ENCODE peak calls at places on chromosomes 5 and 9, in four cellular contexts. L, J, K and W are unnamed samples. For H3K4me1, the result is how much of the 10 kb centered on the place peaks cover.

GRCh38 chr9:4297795-4298254 is 2.0 kb downstream of the GLIS3 start:
- DNase-seq in J (peak), L (peak), K (peak), W (peak)

GRCh38 chr9:108049026-108049591 is 559.5 kb upstream of the KLF4 start:
- DNase-seq in K (peak), L (no peak), J (peak), W (no peak)

GRCh38 chr5:81513982-81514381 is 120.0 kb upstream of the ACOT12 start:
- DNase-seq in L (no peak), J (no peak), K (no peak), W (peak)

GRCh38 chr5:141771562-141771961 is 89.5 kb upstream of the ARAP3 start:
- DNase-seq in L (no peak), J (no peak), K (no peak), W (no peak)

GRCh38 chr9:91342575-91342974 is 19.1 kb downstream of the AUH start:
- DNase-seq in J (no peak), L (no peak), K (no peak), W (no peak)

GRCh38 chr9:108543251-108543768 is 312.5 kb downstream of the ACTL7B start:
- DNase-seq in K (peak), J (no peak), L (peak), W (no peak)

GRCh38 chr5:181190711-181191525 is 14.1 kb downstream of the TRIM7 start:
- DNase-seq in K (peak), J (peak), L (peak), W (peak)

GRCh38 chr9:6055213-6055612 is 39.8 kb upstream of the RANBP6 start:
- DNase-seq in K (peak), J (peak), L (peak), W (peak)

GRCh38 chr5:151597749-151598148 is 6.6 kb upstream of the FAT2 start:
- DNase-seq in L (no peak), J (no peak), K (no peak), W (no peak)

GRCh38 chr5:126552614-126553013 is 42.4 kb downstream of the ALDH7A1 start:
- DNase-seq in K (no peak), J (no peak), L (no peak), W (no peak)

GRCh38 chr5:131635755-131636479 is 888 bp upstream of the RAPGEF6 start:
- DNase-seq in L (no peak), J (peak), K (peak), W (peak)

GRCh38 chr9:91885746-91886432 is 64.1 kb downstream of the ROR2 start:
- DNase-seq in J (no peak), L (no peak), K (no peak), W (no peak)

GRCh38 chr9:135718616-135719015 is 16.6 kb downstream of the KCNT1 start:
- DNase-seq in J (no peak), K (peak), L (no peak), W (no peak)

GRCh38 chr5:151678146-151678545 is 8.6 kb downstream of the SPARC start:
- DNase-seq in L (no peak), K (no peak), J (no peak), W (no peak)

GRCh38 chr5:115351356-115352195 is 55.1 kb upstream of the CCDC112 start:
- DNase-seq in L (no peak), J (no peak), K (peak), W (no peak)

GRCh38 chr9:75892168-75892901 is 1.9 kb downstream of the PCSK5 start:
- DNase-seq in K (peak), L (no peak), J (no peak), W (no peak)

GRCh38 chr9:135521608-135522095 is 412 bp downstream of the LCN1 start:
- DNase-seq in L (no peak), J (no peak), K (no peak), W (no peak)

GRCh38 chr9:83715221-83715620 is 7.5 kb upstream of the UBQLN1 start:
- DNase-seq in J (no peak), L (no peak), K (no peak), W (no peak)

GRCh38 chr5:109454726-109455505 is 45.1 kb upstream of the PJA2 start:
- DNase-seq in L (no peak), J (no peak), K (peak), W (no peak)

GRCh38 chr5:171639966-171640365 is 145.7 kb upstream of the SMIM23 start:
- DNase-seq in L (no peak), K (no peak), J (no peak), W (no peak)

GRCh38 chr5:112097768-112098167 is 321.3 kb downstream of the EPB41L4A start:
- DNase-seq in J (no peak), K (no peak), L (no peak), W (no peak)

GRCh38 chr5:5371005-5371404 is 51.5 kb upstream of the ICE1 start:
- DNase-seq in J (no peak), L (no peak), K (no peak), W (no peak)

GRCh38 chr5:141855265-141856029 is 22.8 kb downstream of the PCDH1 start:
- DNase-seq in L (no peak), K (no peak), J (no peak), W (no peak)

GRCh38 chr5:98638701-98639100 is 134.8 kb upstream of the RGMB start:
- DNase-seq in L (no peak), J (no peak), K (no peak), W (no peak)

GRCh38 chr9:98085955-98086354 is 29.4 kb downstream of the NANS start:
- DNase-seq in J (peak), L (peak), K (no peak), W (no peak)

GRCh38 chr5:124193371-124193789 is 553.1 kb downstream of the ZNF608 start:
- DNase-seq in L (no peak), J (no peak), K (peak), W (no peak)

GRCh38 chr9:110641350-110641749 is 27.2 kb upstream of the MUSK start:
- DNase-seq in K (no peak), L (no peak), J (no peak), W (no peak)

GRCh38 chr9:135213566-135213965 is 126.1 kb downstream of the OLFM1 start:
- DNase-seq in J (no peak), L (no peak), K (no peak), W (no peak)

GRCh38 chr5:94433393-94434149 is 184.8 kb downstream of the KIAA0825 start:
- DNase-seq in J (no peak), L (no peak), K (peak), W (no peak)

GRCh38 chr9:87676976-87677775 is 48.7 kb upstream of the CTSL start:
- DNase-seq in L (no peak), J (no peak), K (no peak), W (no peak)

GRCh38 chr9:2290382-2290781 is 275.2 kb downstream of the SMARCA2 start:
- DNase-seq in K (no peak), J (no peak), L (no peak), W (no peak)

GRCh38 chr5:83179966-83180365 is 102.6 kb downstream of the XRCC4 start:
- DNase-seq in L (no peak), K (no peak), J (no peak), W (no peak)

GRCh38 chr9:131264231-131264630 is 12.1 kb downstream of the FAM78A start:
- DNase-seq in K (no peak), J (peak), L (no peak), W (no peak)
- H3K9ac ChIP-seq in K (no peak), J (no peak), L (peak), W (no peak)

GRCh38 chr9:70409280-70409679 is 5.2 kb downstream of the KLF9 start:
- DNase-seq in J (no peak), K (no peak), L (no peak), W (no peak)
- H3K4me1 ChIP-seq in J (under half), K (under half), L (under half), W (under half)

GRCh38 chr5:91369480-91369879 is 13.6 kb downstream of the ARRDC3 start:
- DNase-seq in L (no peak), K (no peak), J (no peak), W (peak)

GRCh38 chr5:91367908-91368648 is 15.0 kb downstream of the ARRDC3 start:
- DNase-seq in J (no peak), K (no peak), L (no peak), W (peak)

GRCh38 chr5:91373016-91373415 is 10.1 kb downstream of the ARRDC3 start:
- DNase-seq in L (no peak), J (no peak), K (no peak), W (peak)

GRCh38 chr5:91378683-91379601 is 4.2 kb downstream of the ARRDC3 start:
- DNase-seq in L (no peak), J (peak), K (no peak), W (peak)

GRCh38 chr5:91373600-91373999 is 9.5 kb downstream of the ARRDC3 start:
- DNase-seq in J (no peak), L (no peak), K (no peak), W (no peak)
- H3K27ac ChIP-seq in J (no peak), L (no peak), K (no peak), W (no peak)

DNA sequence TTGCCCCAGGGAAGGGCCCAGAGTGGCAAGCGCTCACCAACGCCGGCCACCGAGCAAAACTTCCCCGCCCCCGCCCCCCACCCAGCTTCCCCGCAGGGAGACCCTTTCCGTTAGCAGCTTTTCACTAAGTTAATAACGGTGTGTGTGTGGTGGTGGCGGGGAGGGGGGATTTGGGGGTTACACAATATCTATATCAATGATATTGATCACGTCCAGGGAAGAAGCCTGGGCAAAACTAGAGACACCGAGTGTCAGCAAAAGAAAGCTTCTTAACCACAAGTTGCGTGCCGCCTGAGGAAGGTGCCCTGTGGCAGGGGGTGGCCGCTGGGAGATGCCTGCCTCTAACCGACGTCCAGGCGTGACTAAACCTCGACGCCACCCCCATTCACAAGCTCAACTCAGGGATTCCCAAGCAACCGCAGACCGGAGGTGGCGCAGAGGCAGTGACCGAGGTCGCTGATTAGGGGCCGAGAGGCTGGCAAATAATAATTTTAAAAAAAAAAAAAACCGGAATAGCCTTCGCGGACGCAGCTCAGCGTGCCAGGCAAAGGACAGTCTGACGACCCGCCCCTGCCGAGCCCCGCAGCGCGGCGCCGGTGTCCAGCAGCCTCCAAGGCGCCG is 222.5 kb downstream of the MEF2C start:
- DNase-seq in K (peak), L (no peak), J (no peak), W (peak)
- H3K9ac ChIP-seq in K (no peak), L (peak), J (no peak), W (peak)

DNA sequence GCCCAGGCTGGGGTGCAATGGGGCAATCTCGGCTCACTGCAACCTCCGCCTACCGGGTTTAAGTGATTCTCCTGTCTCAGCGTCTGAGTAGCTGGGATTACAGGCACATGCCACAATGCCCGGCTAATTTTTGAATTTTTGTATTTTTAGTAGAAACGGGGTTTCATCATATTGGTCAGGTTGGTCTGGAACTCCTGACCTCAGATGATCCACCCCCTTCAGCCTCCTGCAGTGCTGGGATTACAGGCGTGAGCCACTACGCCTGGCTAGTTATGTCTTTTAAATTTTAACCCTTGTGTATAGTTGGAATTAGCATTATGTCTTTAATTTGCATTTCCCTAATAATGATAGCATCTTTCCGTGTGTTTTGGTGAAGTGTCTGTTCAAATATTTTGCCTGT is 11.4 kb downstream of the GPBP1 start:
- DNase-seq in L (no peak), J (no peak), K (no peak), W (no peak)
- H3K4me1 ChIP-seq in L (under half), J (under half), K (under half), W (under half)

GRCh38 chr9:127540664-127541041 is 71.4 kb upstream of the STXBP1 start:
- DNase-seq in L (no peak), K (no peak), J (no peak), W (no peak)

GRCh38 chr9:127539982-127540663 is 72.0 kb upstream of the STXBP1 start:
- DNase-seq in J (no peak), K (no peak), L (no peak), W (no peak)

GRCh38 chr9:127537792-127538191 is 74.3 kb upstream of the STXBP1 start:
- DNase-seq in K (no peak), J (no peak), L (no peak), W (no peak)

GRCh38 chr9:127538849-127539258 is 73.2 kb upstream of the STXBP1 start:
- DNase-seq in J (no peak), L (no peak), K (no peak), W (no peak)

GRCh38 chr9:127539259-127539981 is 72.7 kb upstream of the STXBP1 start:
- DNase-seq in L (no peak), J (peak), K (no peak), W (no peak)
- H3K27ac ChIP-seq in L (no peak), J (peak), K (no peak), W (no peak)

GRCh38 chr9:126606483-126606870 is 7.3 kb upstream of the LMX1B start:
- DNase-seq in K (no peak), J (no peak), L (no peak), W (no peak)
- H3K9ac ChIP-seq in K (no peak), J (no peak), L (no peak), W (no peak)